ENCODE peak calls at places on chromosomes 16 and 17, in four cellular contexts. S, Y, N and E are unnamed samples.

GRCh38 chr17:39662551-39663339 is 2.4 kb upstream of the TCAP start:
- DNase-seq in S (no peak), Y (no peak), N (no peak), E (no peak)

GRCh38 chr17:82552580-82552979 is 33.0 kb downstream of the FOXK2 start:
- DNase-seq in S (no peak), Y (no peak), N (no peak), E (no peak)

GRCh38 chr16:70780546-70780945 is 20.4 kb downstream of the VAC14 start:
- DNase-seq in S (no peak), Y (no peak), N (no peak), E (no peak)

GRCh38 chr16:89411335-89411850 is 79.0 kb downstream of the ANKRD11 start:
- DNase-seq in S (no peak), Y (no peak), N (no peak), E (no peak)

GRCh38 chr16:87951550-87952538 is 610 bp downstream of the BANP start:
- DNase-seq in S (no peak), Y (no peak), N (no peak), E (no peak)

GRCh38 chr17:56146005-56146404 is 7.3 kb upstream of the ANKFN1 start:
- DNase-seq in S (no peak), Y (no peak), N (no peak), E (no peak)

GRCh38 chr16:62665269-62665668 is 629.0 kb upstream of the CDH8 start:
- DNase-seq in S (no peak), Y (no peak), N (no peak), E (no peak)

GRCh38 chr17:67481808-67482207 is 104.7 kb downstream of the PITPNC1 start:
- DNase-seq in S (no peak), Y (no peak), N (no peak), E (no peak)

GRCh38 chr17:74130841-74131240 is 72.6 kb upstream of the RPL38 start:
- DNase-seq in S (no peak), Y (no peak), N (no peak), E (no peak)

GRCh38 chr16:13083687-13084086 is 182.3 kb downstream of the SHISA9 start:
- DNase-seq in S (no peak), Y (no peak), N (no peak), E (no peak)

GRCh38 chr16:9107025-9107970 is 15.9 kb downstream of the HAPSTR1 start:
- DNase-seq in S (no peak), Y (no peak), N (no peak), E (no peak)

GRCh38 chr16:49750341-49751011 is 105.4 kb downstream of the ZNF423 start:
- DNase-seq in S (no peak), Y (no peak), N (no peak), E (no peak)